ENCODE peak calls at places on chromosomes 16 and 17, in eight cellular contexts. One of them, this sample, is unnamed.

GRCh38 chr17:67469208-67469980 is 92.3 kb downstream of the PITPNC1 start:
- DNase-seq in ovary: no peak
- DNase-seq in colonic mucosa: no peak
- DNase-seq in ascending aorta: no peak
- DNase-seq in uterus: no peak
- DNase-seq in AG04450: no peak
- DNase-seq in NB4: peak
- DNase-seq in kidney epithelial cell: no peak
- DNase-seq in this sample: no peak

GRCh38 chr17:65057520-65058075 is 1.1 kb upstream of the GNA13 start:
- DNase-seq in AG04450: no peak
- DNase-seq in kidney epithelial cell: peak
- DNase-seq in ovary: no peak
- DNase-seq in uterus: peak
- DNase-seq in colonic mucosa: peak
- DNase-seq in ascending aorta: peak
- DNase-seq in NB4: no peak
- DNase-seq in this sample: no peak

GRCh38 chr16:57755726-57756423 is 20.3 kb downstream of the KATNB1 start:
- DNase-seq in AG04450: no peak
- DNase-seq in colonic mucosa: no peak
- DNase-seq in ascending aorta: no peak
- DNase-seq in kidney epithelial cell: no peak
- DNase-seq in NB4: no peak
- DNase-seq in ovary: peak
- DNase-seq in uterus: no peak
- DNase-seq in this sample: no peak

GRCh38 chr17:42695500-42695899 is 13.2 kb downstream of the CNTNAP1 start:
- DNase-seq in AG04450: no peak
- DNase-seq in kidney epithelial cell: no peak
- DNase-seq in ascending aorta: no peak
- DNase-seq in NB4: no peak
- DNase-seq in uterus: no peak
- DNase-seq in colonic mucosa: no peak
- DNase-seq in ovary: peak
- DNase-seq in this sample: no peak

GRCh38 chr16:9820481-9821246 is 361.6 kb downstream of the GRIN2A start:
- DNase-seq in ascending aorta: no peak
- DNase-seq in uterus: no peak
- DNase-seq in ovary: no peak
- DNase-seq in colonic mucosa: no peak
- DNase-seq in kidney epithelial cell: no peak
- DNase-seq in AG04450: no peak
- DNase-seq in NB4: no peak
- DNase-seq in this sample: peak

GRCh38 chr17:76370261-76370993 is 14.0 kb upstream of the SPHK1 start:
- DNase-seq in kidney epithelial cell: peak
- DNase-seq in ovary: peak
- DNase-seq in AG04450: peak
- DNase-seq in uterus: peak
- DNase-seq in ascending aorta: peak
- DNase-seq in NB4: no peak
- DNase-seq in colonic mucosa: no peak
- DNase-seq in this sample: no peak

GRCh38 chr16:84239186-84239790 is 524 bp downstream of the KCNG4 start:
- DNase-seq in NB4: peak
- DNase-seq in ascending aorta: no peak
- DNase-seq in kidney epithelial cell: no peak
- DNase-seq in AG04450: no peak
- DNase-seq in colonic mucosa: no peak
- DNase-seq in ovary: no peak
- DNase-seq in uterus: no peak
- DNase-seq in this sample: no peak

GRCh38 chr16:66070140-66070887 is 296.2 kb upstream of the CDH5 start:
- DNase-seq in ascending aorta: no peak
- DNase-seq in AG04450: peak
- DNase-seq in ovary: peak
- DNase-seq in NB4: no peak
- DNase-seq in uterus: peak
- DNase-seq in colonic mucosa: peak
- DNase-seq in kidney epithelial cell: no peak
- DNase-seq in this sample: no peak

GRCh38 chr16:30521873-30522641 is 4.3 kb downstream of the ZNF768 start:
- DNase-seq in ascending aorta: no peak
- DNase-seq in NB4: no peak
- DNase-seq in colonic mucosa: peak
- DNase-seq in ovary: no peak
- DNase-seq in AG04450: no peak
- DNase-seq in kidney epithelial cell: peak
- DNase-seq in uterus: no peak
- DNase-seq in this sample: no peak

DNA sequence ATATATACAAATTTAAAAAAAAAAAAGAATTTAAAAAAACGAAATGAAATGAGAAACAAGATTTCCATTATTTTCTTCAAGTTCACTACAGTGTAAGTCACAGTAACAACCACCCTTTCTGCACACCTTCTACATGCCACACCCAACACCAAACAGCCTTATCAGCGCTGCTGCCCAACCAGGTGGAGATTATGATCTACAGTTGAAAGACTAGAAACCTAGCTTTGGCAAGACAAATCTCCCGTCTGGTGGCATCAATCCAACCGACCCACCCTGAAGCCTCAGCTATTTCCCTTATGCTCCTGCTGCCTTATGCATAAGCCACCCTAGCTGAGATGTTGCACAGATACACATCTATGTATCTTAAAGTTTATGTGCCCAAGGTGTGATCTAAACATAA is 60.8 kb downstream of the PARN start:
- DNase-seq in uterus: no peak
- DNase-seq in ovary: no peak
- DNase-seq in kidney epithelial cell: no peak
- DNase-seq in colonic mucosa: peak
- DNase-seq in NB4: no peak
- DNase-seq in ascending aorta: no peak
- DNase-seq in AG04450: no peak
- DNase-seq in this sample: no peak
- H3K4me3 ChIP-seq in uterus: no peak
- H3K4me3 ChIP-seq in ovary: no peak
- H3K4me3 ChIP-seq in kidney epithelial cell: no peak
- H3K4me3 ChIP-seq in colonic mucosa: no peak
- H3K4me3 ChIP-seq in NB4: no peak
- H3K4me3 ChIP-seq in ascending aorta: no peak
- H3K4me3 ChIP-seq in AG04450: no peak
- H3K4me3 ChIP-seq in this sample: no peak

GRCh38 chr16:2013527-2013926 is 3.9 kb upstream of the ZNF598 start:
- DNase-seq in kidney epithelial cell: no peak
- DNase-seq in colonic mucosa: no peak
- DNase-seq in AG04450: no peak
- DNase-seq in ascending aorta: no peak
- DNase-seq in uterus: no peak
- DNase-seq in ovary: no peak
- DNase-seq in NB4: no peak
- DNase-seq in this sample: no peak

GRCh38 chr16:2019500-2019899 is at the start of gene NPW:
- DNase-seq in colonic mucosa: no peak
- DNase-seq in kidney epithelial cell: no peak
- DNase-seq in ascending aorta: no peak
- DNase-seq in AG04450: no peak
- DNase-seq in ovary: peak
- DNase-seq in NB4: no peak
- DNase-seq in uterus: no peak
- DNase-seq in this sample: no peak

GRCh38 chr16:2015947-2016208 is 3.7 kb upstream of the NPW start:
- DNase-seq in ovary: no peak
- DNase-seq in kidney epithelial cell: no peak
- DNase-seq in uterus: no peak
- DNase-seq in colonic mucosa: no peak
- DNase-seq in ascending aorta: no peak
- DNase-seq in NB4: no peak
- DNase-seq in AG04450: no peak
- DNase-seq in this sample: no peak

GRCh38 chr16:2015117-2015946 is 4.3 kb upstream of the NPW start:
- DNase-seq in ovary: no peak
- DNase-seq in NB4: peak
- DNase-seq in kidney epithelial cell: no peak
- DNase-seq in ascending aorta: no peak
- DNase-seq in colonic mucosa: peak
- DNase-seq in AG04450: no peak
- DNase-seq in uterus: no peak
- DNase-seq in this sample: no peak

GRCh38 chr16:2016407-2016922 is 3.1 kb upstream of the NPW start:
- DNase-seq in ascending aorta: no peak
- DNase-seq in kidney epithelial cell: no peak
- DNase-seq in NB4: peak
- DNase-seq in ovary: peak
- DNase-seq in colonic mucosa: no peak
- DNase-seq in uterus: no peak
- DNase-seq in AG04450: no peak
- DNase-seq in this sample: no peak
- TF ChIP-seq CTCF in ascending aorta: peak
- TF ChIP-seq CTCF in kidney epithelial cell: peak
- TF ChIP-seq CTCF in NB4: peak
- TF ChIP-seq CTCF in ovary: no peak
- TF ChIP-seq CTCF in colonic mucosa: no peak
- TF ChIP-seq CTCF in uterus: no peak
- TF ChIP-seq CTCF in AG04450: peak
- TF ChIP-seq CTCF in this sample: peak

DNA sequence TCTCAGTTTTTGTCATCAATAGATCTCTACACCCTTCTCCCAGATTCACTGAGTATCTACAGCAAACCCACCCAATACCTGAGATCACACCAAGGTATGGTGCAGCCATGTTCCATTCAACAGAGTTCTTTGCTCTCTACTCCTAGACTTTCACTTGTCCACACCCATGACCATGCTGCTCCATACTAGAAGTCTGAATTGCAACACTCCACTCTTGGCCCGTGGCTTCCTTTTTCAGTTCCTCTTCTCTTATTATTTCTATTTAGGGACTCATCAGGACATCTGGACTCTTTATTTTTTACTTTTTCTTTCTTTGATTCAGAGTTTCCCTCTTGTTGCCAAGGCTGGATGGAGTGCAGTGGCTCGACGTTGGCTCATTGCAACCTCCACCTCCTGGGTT is 37.1 kb downstream of the YWHAE start:
- DNase-seq in colonic mucosa: peak
- DNase-seq in ascending aorta: peak
- DNase-seq in kidney epithelial cell: no peak
- DNase-seq in uterus: no peak
- DNase-seq in ovary: no peak
- DNase-seq in NB4: peak
- DNase-seq in AG04450: no peak
- DNase-seq in this sample: no peak
- H3K4me3 ChIP-seq in colonic mucosa: no peak
- H3K4me3 ChIP-seq in ascending aorta: no peak
- H3K4me3 ChIP-seq in kidney epithelial cell: no peak
- H3K4me3 ChIP-seq in uterus: no peak
- H3K4me3 ChIP-seq in ovary: no peak
- H3K4me3 ChIP-seq in NB4: no peak
- H3K4me3 ChIP-seq in AG04450: no peak
- H3K4me3 ChIP-seq in this sample: no peak

GRCh38 chr16:14284930-14285541 is 213.9 kb downstream of the MRTFB start:
- DNase-seq in ascending aorta: no peak
- DNase-seq in NB4: no peak
- DNase-seq in AG04450: peak
- DNase-seq in kidney epithelial cell: no peak
- DNase-seq in ovary: no peak
- DNase-seq in uterus: no peak
- DNase-seq in colonic mucosa: no peak
- DNase-seq in this sample: peak
- TF ChIP-seq CTCF in ascending aorta: peak
- TF ChIP-seq CTCF in NB4: peak
- TF ChIP-seq CTCF in AG04450: peak
- TF ChIP-seq CTCF in kidney epithelial cell: peak
- TF ChIP-seq CTCF in ovary: no peak
- TF ChIP-seq CTCF in uterus: no peak
- TF ChIP-seq CTCF in colonic mucosa: no peak
- TF ChIP-seq CTCF in this sample: peak

GRCh38 chr16:89925596-89926079 is 2.5 kb downstream of the TUBB3 start:
- DNase-seq in kidney epithelial cell: no peak
- DNase-seq in uterus: no peak
- DNase-seq in NB4: peak
- DNase-seq in ascending aorta: no peak
- DNase-seq in ovary: no peak
- DNase-seq in colonic mucosa: no peak
- DNase-seq in AG04450: no peak
- DNase-seq in this sample: no peak

GRCh38 chr16:89923640-89924297 is 627 bp downstream of the TUBB3 start:
- DNase-seq in ascending aorta: no peak
- DNase-seq in kidney epithelial cell: no peak
- DNase-seq in NB4: peak
- DNase-seq in ovary: peak
- DNase-seq in AG04450: no peak
- DNase-seq in uterus: no peak
- DNase-seq in colonic mucosa: no peak
- DNase-seq in this sample: no peak

GRCh38 chr16:89922884-89923639 is at the start of gene TUBB3:
- DNase-seq in ovary: peak
- DNase-seq in kidney epithelial cell: no peak
- DNase-seq in colonic mucosa: peak
- DNase-seq in uterus: no peak
- DNase-seq in ascending aorta: no peak
- DNase-seq in NB4: peak
- DNase-seq in AG04450: no peak
- DNase-seq in this sample: no peak

GRCh38 chr16:89924298-89924924 is 1.3 kb downstream of the TUBB3 start:
- DNase-seq in colonic mucosa: no peak
- DNase-seq in AG04450: no peak
- DNase-seq in uterus: no peak
- DNase-seq in ascending aorta: no peak
- DNase-seq in kidney epithelial cell: no peak
- DNase-seq in ovary: peak
- DNase-seq in NB4: peak
- DNase-seq in this sample: no peak

GRCh38 chr16:89924925-89925307 is 1.8 kb downstream of the TUBB3 start:
- DNase-seq in ascending aorta: no peak
- DNase-seq in kidney epithelial cell: no peak
- DNase-seq in ovary: no peak
- DNase-seq in uterus: no peak
- DNase-seq in AG04450: no peak
- DNase-seq in NB4: peak
- DNase-seq in colonic mucosa: no peak
- DNase-seq in this sample: no peak
- H3K4me3 ChIP-seq in ascending aorta: no peak
- H3K4me3 ChIP-seq in kidney epithelial cell: peak
- H3K4me3 ChIP-seq in ovary: no peak
- H3K4me3 ChIP-seq in uterus: no peak
- H3K4me3 ChIP-seq in AG04450: peak
- H3K4me3 ChIP-seq in NB4: no peak
- H3K4me3 ChIP-seq in colonic mucosa: no peak
- H3K4me3 ChIP-seq in this sample: peak

GRCh38 chr17:17694229-17695081 is 13.2 kb downstream of the RAI1 start:
- DNase-seq in kidney epithelial cell: no peak
- DNase-seq in ovary: peak
- DNase-seq in uterus: peak
- DNase-seq in colonic mucosa: peak
- DNase-seq in ascending aorta: peak
- DNase-seq in AG04450: no peak
- DNase-seq in NB4: peak
- DNase-seq in this sample: no peak
- TF ChIP-seq CTCF in kidney epithelial cell: no peak
- TF ChIP-seq CTCF in ovary: no peak
- TF ChIP-seq CTCF in uterus: peak
- TF ChIP-seq CTCF in colonic mucosa: no peak
- TF ChIP-seq CTCF in ascending aorta: no peak
- TF ChIP-seq CTCF in AG04450: no peak
- TF ChIP-seq CTCF in NB4: no peak
- TF ChIP-seq CTCF in this sample: no peak

GRCh38 chr17:36943250-36944220 is 5.2 kb upstream of the AATF start:
- DNase-seq in AG04450: no peak
- DNase-seq in ovary: no peak
- DNase-seq in kidney epithelial cell: no peak
- DNase-seq in colonic mucosa: no peak
- DNase-seq in uterus: peak
- DNase-seq in ascending aorta: no peak
- DNase-seq in NB4: no peak
- DNase-seq in this sample: no peak
- H3K4me3 ChIP-seq in AG04450: no peak
- H3K4me3 ChIP-seq in ovary: no peak
- H3K4me3 ChIP-seq in kidney epithelial cell: peak
- H3K4me3 ChIP-seq in colonic mucosa: no peak
- H3K4me3 ChIP-seq in uterus: no peak
- H3K4me3 ChIP-seq in ascending aorta: no peak
- H3K4me3 ChIP-seq in NB4: no peak
- H3K4me3 ChIP-seq in this sample: no peak